ENCODE peak calls at places on chromosome 9, in seven cellular contexts. T is stomach; M is epithelial cell of esophagus; F is small intestine; E is astrocyte; J is CD4-positive, CD25-positive, alpha-beta regulatory T cell; P is kidney epithelial cell. N is an unnamed sample.

GRCh38 chr9:13090588-13090987 is 188.9 kb downstream of the MPDZ start:
- DNase-seq in T (no peak), M (no peak), F (no peak), E (no peak), J (no peak), P (no peak), N (no peak)

GRCh38 chr9:6566409-6567139 is 79.0 kb downstream of the GLDC start:
- DNase-seq in T (no peak), M (peak; percentile 99), F (no peak), E (peak; percentile 98), J (no peak), P (peak; percentile 92), N (no peak)

GRCh38 chr9:16625831-16626230 is 244.6 kb downstream of the BNC2 start:
- DNase-seq in T (no peak), M (no peak), F (no peak), E (peak; percentile 70), J (no peak), P (no peak), N (no peak)

GRCh38 chr9:112819635-112820496 is 69.3 kb downstream of the SNX30 start:
- DNase-seq in T (peak; percentile 37), M (peak; percentile 72), F (peak; percentile 73), E (peak; percentile 74), J (peak; percentile 8), P (peak; percentile 48), N (peak; percentile 15)

GRCh38 chr9:137222190-137223077 is at the start of gene RNF208:
- DNase-seq in T (no peak), M (no peak), F (no peak), E (no peak), J (peak; percentile 17), P (no peak), N (no peak)

GRCh38 chr9:742104-742503 is 99.4 kb upstream of the DMRT1 start:
- DNase-seq in T (no peak), M (no peak), F (no peak), E (no peak), J (no peak), P (no peak), N (no peak)

GRCh38 chr9:37920471-37921167 is 16.7 kb upstream of the SLC25A51 start:
- DNase-seq in T (no peak), M (no peak), F (peak; percentile 20), E (no peak), J (no peak), P (no peak), N (no peak)

GRCh38 chr9:22279621-22280020 is 167.0 kb upstream of the DMRTA1 start:
- DNase-seq in T (no peak), M (no peak), F (no peak), E (peak; percentile 42), J (no peak), P (no peak), N (no peak)

GRCh38 chr9:5493597-5494511 is 16.5 kb upstream of the PDCD1LG2 start:
- DNase-seq in T (no peak), M (peak; percentile 94), F (no peak), E (peak; percentile 84), J (no peak), P (peak; percentile 57), N (no peak)

GRCh38 chr9:35611230-35611797 is 6.3 kb downstream of the TESK1 start:
- DNase-seq in T (peak; percentile 45), M (peak; percentile 59), F (peak; percentile 47), E (peak; percentile 19), J (peak; percentile 56), P (no peak), N (peak; percentile 48)

GRCh38 chr9:6149315-6149714 is 66.3 kb upstream of the IL33 start:
- DNase-seq in T (no peak), M (no peak), F (no peak), E (no peak), J (no peak), P (no peak), N (no peak)

GRCh38 chr9:115650768-115651167 is 502.8 kb upstream of the PAPPA start:
- DNase-seq in T (no peak), M (no peak), F (no peak), E (peak; percentile 98), J (no peak), P (no peak), N (no peak)

GRCh38 chr9:113675475-113675941 is 200.6 kb upstream of the ZNF618 start:
- DNase-seq in T (peak; percentile 28), M (peak; percentile 61), F (no peak), E (peak; percentile 99), J (no peak), P (peak; percentile 73), N (no peak)

GRCh38 chr9:111644195-111644772 is 13.2 kb downstream of the DNAJC25 start:
- DNase-seq in T (no peak), M (no peak), F (no peak), E (no peak), J (no peak), P (no peak), N (no peak)

GRCh38 chr9:134258828-134259546 is 67.3 kb upstream of the RXRA start:
- DNase-seq in T (peak; percentile 57), M (no peak), F (no peak), E (no peak), J (no peak), P (no peak), N (no peak)

GRCh38 chr9:123343428-123344272 is 12.3 kb upstream of the CRB2 start:
- DNase-seq in T (no peak), M (peak; percentile 39), F (no peak), E (peak; percentile 23), J (no peak), P (no peak), N (no peak)

GRCh38 chr9:81618923-81619322 is 70.4 kb downstream of the TLE1 start:
- DNase-seq in T (no peak), M (no peak), F (no peak), E (no peak), J (no peak), P (no peak), N (no peak)

GRCh38 chr9:89223398-89223977 is 44.9 kb upstream of the SHC3 start:
- DNase-seq in T (no peak), M (no peak), F (no peak), E (no peak), J (no peak), P (no peak), N (no peak)

GRCh38 chr9:132068604-132069003 is 11.1 kb downstream of the MED27 start:
- DNase-seq in T (no peak), M (no peak), F (no peak), E (no peak), J (no peak), P (no peak), N (no peak)

GRCh38 chr9:112486221-112487007 is at the start of gene KIAA1958:
- DNase-seq in T (peak; percentile 91), M (peak; percentile 81), F (peak; percentile 84), E (peak; percentile 74), J (peak; percentile 75), P (peak; percentile 50), N (peak; percentile 80)

GRCh38 chr9:118318770-118319443 is 614.7 kb downstream of the TLR4 start:
- DNase-seq in T (no peak), M (peak; percentile 52), F (no peak), E (no peak), J (no peak), P (peak; percentile 38), N (no peak)

GRCh38 chr9:119026120-119026519 is 343.1 kb downstream of the BRINP1 start:
- DNase-seq in T (no peak), M (no peak), F (no peak), E (peak; percentile 79), J (no peak), P (no peak), N (no peak)

GRCh38 chr9:27535701-27536118 is 6.1 kb upstream of the MOB3B start:
- DNase-seq in T (no peak), M (peak; percentile 57), F (no peak), E (no peak), J (no peak), P (no peak), N (peak; percentile 50)

GRCh38 chr9:128556915-128557634 is 4.7 kb downstream of the SPTAN1 start:
- DNase-seq in T (no peak), M (no peak), F (peak; percentile 67), E (no peak), J (no peak), P (no peak), N (no peak)

GRCh38 chr9:83979812-83980394 is at the start of gene HNRNPK:
- DNase-seq in T (peak; percentile 100), M (peak; percentile 99), F (peak; percentile 98), E (peak; percentile 95), J (peak; percentile 100), P (peak; percentile 65), N (peak; percentile 97)
- H3K4me3 ChIP-seq in T (peak within 1 kb of the TSS; percentile 98), M (peak within 1 kb of the TSS; percentile 55), F (peak within 1 kb of the TSS; percentile 88), E (peak within 1 kb of the TSS; percentile 100), J (peak within 1 kb of the TSS; percentile 100), P (peak within 1 kb of the TSS; percentile 88), N (peak within 1 kb of the TSS; percentile 100)

GRCh38 chr9:130498298-130498917 is 53.6 kb downstream of the ASS1 start:
- DNase-seq in T (no peak), M (peak; percentile 30), F (peak; percentile 27), E (no peak), J (no peak), P (no peak), N (peak; percentile 53)

GRCh38 chr9:130500340-130500771 is 55.6 kb downstream of the ASS1 start:
- DNase-seq in T (no peak), M (no peak), F (no peak), E (no peak), J (no peak), P (no peak), N (no peak)

GRCh38 chr9:130501645-130502044 is 56.9 kb downstream of the ASS1 start:
- DNase-seq in T (no peak), M (no peak), F (no peak), E (no peak), J (no peak), P (no peak), N (no peak)

GRCh38 chr9:130498918-130499698 is 54.3 kb downstream of the ASS1 start:
- DNase-seq in T (no peak), M (no peak), F (peak; percentile 56), E (no peak), J (no peak), P (no peak), N (no peak)

DNA sequence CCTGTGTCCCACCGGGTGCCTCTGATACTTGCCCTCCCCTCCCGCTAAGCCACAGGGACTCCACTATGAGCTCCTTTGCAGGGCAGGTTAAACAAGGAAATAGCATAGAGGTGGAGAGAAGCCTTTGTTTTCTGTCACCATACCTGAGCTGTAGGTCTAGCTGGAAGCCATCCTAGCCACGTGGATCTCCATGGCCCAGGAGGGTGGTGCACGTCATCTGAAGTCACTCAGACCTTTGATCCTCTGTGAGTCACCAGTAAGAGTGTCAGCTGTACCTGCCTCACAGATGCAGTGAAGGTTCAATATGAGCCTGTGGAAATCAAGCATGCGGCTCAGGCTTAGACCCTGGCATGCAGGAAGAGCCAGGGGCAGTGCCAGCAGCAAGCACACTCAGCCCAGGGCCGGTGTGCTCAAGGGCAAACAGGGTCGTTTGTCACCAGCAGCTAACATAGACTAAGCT is 55.1 kb downstream of the ASS1 start:
- DNase-seq in T (peak; percentile 51), M (peak; percentile 82), F (peak; percentile 98), E (no peak), J (no peak), P (peak; percentile 29), N (no peak)
- H3K4me3 ChIP-seq in T (no peak overlapping the region), M (no peak overlapping the region), F (no peak overlapping the region), E (no peak overlapping the region), J (no peak overlapping the region), P (no peak overlapping the region), N (no peak overlapping the region)

GRCh38 chr9:98707158-98708102 is 1.3 kb downstream of the GABBR2 start:
- DNase-seq in T (peak; percentile 29), M (peak; percentile 70), F (peak; percentile 42), E (peak; percentile 74), J (no peak), P (peak; percentile 10), N (no peak)
- H3K4me3 ChIP-seq in T (peak overlapping the region; percentile 5), M (no peak overlapping the region), F (no peak overlapping the region), E (peak overlapping the region; percentile 51), J (no peak overlapping the region), P (peak overlapping the region; percentile 8), N (no peak overlapping the region)

GRCh38 chr9:76905661-76905983 is 292 bp downstream of the PRUNE2 start:
- DNase-seq in T (no peak), M (peak; percentile 8), F (peak; percentile 7), E (no peak), J (no peak), P (no peak), N (no peak)
- H3K4me3 ChIP-seq in T (peak overlapping the region; percentile 54), M (peak overlapping the region; percentile 5), F (peak overlapping the region; percentile 13), E (peak overlapping the region; percentile 60), J (no peak overlapping the region), P (peak overlapping the region; percentile 1), N (no peak overlapping the region)